ENCODE peak calls at places on chromosomes 1 and 21, in six cellular contexts. V, F, O, X, W and P are unnamed samples.

GRCh38 chr1:15426492-15427279 is 11.6 kb upstream of the CTRC start:
- DNase-seq in V (no peak), F (no peak), X (no peak), O (no peak), W (no peak), P (no peak)

GRCh38 chr1:24923485-24924113 is 6.5 kb downstream of the RUNX3 start:
- DNase-seq in O (no peak), F (peak; percentile 57), W (peak; percentile 68), V (no peak), X (no peak), P (no peak)

GRCh38 chr1:109338091-109338490 is 31.3 kb upstream of the MYBPHL start:
- DNase-seq in F (no peak), V (no peak), W (no peak), X (no peak), O (no peak), P (no peak)

GRCh38 chr1:36352141-36352909 is 28.9 kb upstream of the EVA1B start:
- DNase-seq in W (no peak), V (no peak), O (no peak), F (no peak), X (no peak), P (no peak)

GRCh38 chr1:86063721-86064120 is 92.9 kb downstream of the COL24A1 start:
- DNase-seq in W (no peak), X (no peak), V (no peak), F (no peak), O (no peak), P (no peak)

GRCh38 chr1:184078564-184079107 is 27.1 kb downstream of the TSEN15 start:
- DNase-seq in X (no peak), F (no peak), W (no peak), O (no peak), V (no peak), P (no peak)

GRCh38 chr1:207049974-207050391 is 1.0 kb downstream of the YOD1 start:
- DNase-seq in X (no peak), W (peak; percentile 72), V (no peak), F (peak; percentile 48), O (no peak), P (no peak)

GRCh38 chr1:54275349-54275748 is 75.4 kb downstream of the MRPL37 start:
- DNase-seq in O (peak; percentile 80), X (peak; percentile 81), F (no peak), W (no peak), V (peak; percentile 89), P (no peak)

GRCh38 chr1:115222616-115223402 is 115.2 kb downstream of the NGF start:
- DNase-seq in X (no peak), V (no peak), O (no peak), W (no peak), F (no peak), P (peak; percentile 71)

GRCh38 chr21:14916676-14917141 is 148.1 kb downstream of the NRIP1 start:
- DNase-seq in X (no peak), V (no peak), O (no peak), F (no peak), W (no peak), P (no peak)

GRCh38 chr1:109765483-109765815 is 1.7 kb upstream of the EPS8L3 start:
- DNase-seq in F (no peak), X (peak; percentile 22), W (no peak), O (no peak), V (no peak), P (no peak)

GRCh38 chr1:112251766-112252506 is 144.1 kb upstream of the CTTNBP2NL start:
- DNase-seq in F (no peak), V (no peak), X (no peak), O (no peak), W (no peak), P (peak; percentile 86)

GRCh38 chr1:1678581-1679380 is 13.8 kb downstream of the SLC35E2B start:
- DNase-seq in V (peak; percentile 27), O (peak; percentile 48), F (peak; percentile 38), X (no peak), W (peak; percentile 42), P (no peak)

GRCh38 chr1:68140536-68140935 is 90.1 kb upstream of the DIRAS3 start:
- DNase-seq in X (no peak), W (no peak), F (no peak), V (no peak), O (no peak), P (no peak)

GRCh38 chr1:111570781-111571181 is 48.8 kb upstream of the RAP1A start:
- DNase-seq in F (peak; percentile 29), V (no peak), O (no peak), W (peak; percentile 41), X (no peak), P (no peak)

GRCh38 chr1:155979525-155980343 is 1.4 kb upstream of the ARHGEF2 start:
- DNase-seq in V (peak; percentile 81), X (peak; percentile 81), W (peak; percentile 55), F (no peak), O (no peak), P (no peak)

GRCh38 chr1:32878183-32878582 is 7.5 kb upstream of the FNDC5 start:
- DNase-seq in X (peak; percentile 53), W (no peak), F (no peak), O (no peak), V (no peak), P (peak; percentile 86)

GRCh38 chr1:156675715-156676311 is 1.4 kb downstream of the NES start:
- DNase-seq in V (peak; percentile 64), O (no peak), X (no peak), F (no peak), W (no peak), P (no peak)

GRCh38 chr1:55316494-55316893 is 101.3 kb upstream of the USP24 start:
- DNase-seq in F (no peak), O (no peak), X (no peak), W (no peak), V (no peak), P (no peak)

GRCh38 chr21:40146201-40146890 is 279.1 kb downstream of the PCP4 start:
- DNase-seq in F (no peak), X (no peak), O (no peak), W (no peak), V (no peak), P (no peak)

GRCh38 chr1:210600421-210601195 is 271.9 kb downstream of the HHAT start:
- DNase-seq in X (no peak), O (no peak), V (no peak), W (no peak), F (no peak), P (no peak)

GRCh38 chr1:21099034-21099868 is 77.4 kb downstream of the EIF4G3 start:
- DNase-seq in O (no peak), X (no peak), V (no peak), F (no peak), W (no peak), P (peak; percentile 14)

GRCh38 chr1:24914226-24915069 is 15.6 kb downstream of the RUNX3 start:
- DNase-seq in O (peak; percentile 47), F (no peak), V (peak; percentile 79), W (no peak), X (no peak), P (no peak)

GRCh38 chr1:187051618-187052232 is 223.0 kb downstream of the PLA2G4A start:
- DNase-seq in V (no peak), X (no peak), O (no peak), F (no peak), W (peak; percentile 3), P (peak; percentile 31)

GRCh38 chr1:12275370-12275769 is 45.5 kb downstream of the VPS13D start:
- DNase-seq in X (no peak), F (no peak), W (peak; percentile 7), O (peak; percentile 26), V (peak; percentile 77), P (peak; percentile 21)

GRCh38 chr1:206898089-206898908 is 1.1 kb downstream of the IL24 start:
- DNase-seq in O (no peak), V (no peak), W (no peak), F (no peak), X (no peak), P (peak; percentile 55)